ENCODE peak calls at places on chromosomes 16 and 17, in seven cellular contexts. P is stimulated activated naive B cell treated with anti-CD40 and anti-IgM and Interleukin-4, amounts not matched to agents 10 μg/mL and 1 μg/mL and 100 μg/mL, for 72 hours; B is adrenal gland; G is NCI-H1694 treated with DMSO at 0.1 percent for 48 hours; W is WERI-Rb-1; O is RWPE1; F is NCI-H1048. Z is an unnamed sample.

GRCh38 chr17:27824745-27825144 is 24.4 kb upstream of the NOS2 start:
- DNase-seq in W (no peak), G (no peak), B (no peak), F (no peak), O (no peak), P (no peak), Z (no peak)

GRCh38 chr17:83082435-83082834 is 3.0 kb downstream of the METRNL start:
- DNase-seq in W (no peak), P (no peak), G (no peak), B (no peak), O (no peak), F (no peak), Z (no peak)

GRCh38 chr17:66405836-66406679 is 103.6 kb downstream of the PRKCA start:
- DNase-seq in B (no peak), O (no peak), W (no peak), F (no peak), P (no peak), G (no peak), Z (no peak)

GRCh38 chr17:82092995-82093751 is 4.9 kb downstream of the FASN start:
- DNase-seq in F (no peak), P (no peak), W (peak; percentile 7), O (no peak), B (no peak), G (no peak), Z (no peak)

GRCh38 chr17:8922451-8922850 is 43.1 kb downstream of the PIK3R5 start:
- DNase-seq in P (no peak), B (no peak), O (peak; percentile 72), G (no peak), W (no peak), F (no peak), Z (no peak)

GRCh38 chr16:83200005-83200779 is 573.4 kb downstream of the CDH13 start:
- DNase-seq in F (no peak), O (peak; percentile 8), B (no peak), G (no peak), P (no peak), W (peak; percentile 26), Z (peak; percentile 58)

GRCh38 chr17:68455756-68456528 is 1.4 kb downstream of the WIPI1 start:
- DNase-seq in G (peak; percentile 23), P (no peak), O (peak; percentile 59), F (peak; percentile 70), B (no peak), W (no peak), Z (no peak)

GRCh38 chr16:46629331-46629843 is 8.2 kb upstream of the SHCBP1 start:
- DNase-seq in G (peak; percentile 7), F (no peak), O (peak; percentile 40), B (no peak), W (no peak), P (no peak), Z (no peak)

GRCh38 chr17:56505154-56505756 is 88.2 kb upstream of the NOG start:
- DNase-seq in W (no peak), F (no peak), G (no peak), B (no peak), O (no peak), P (no peak), Z (no peak)